ENCODE peak calls at places on chromosomes 13 and 19, in four cellular contexts. One of them, this sample, is unnamed.

GRCh38 chr19:40750035-40750284 is 317 bp downstream of the ACTMAP start:
- DNase-seq in cardiac fibroblast: no peak
- DNase-seq in tibial artery: no peak
- DNase-seq in breast epithelium: no peak
- DNase-seq in this sample: no peak

GRCh38 chr13:38535271-38535670 is 151.6 kb upstream of the FREM2 start:
- DNase-seq in cardiac fibroblast: no peak
- DNase-seq in tibial artery: no peak
- DNase-seq in breast epithelium: no peak
- DNase-seq in this sample: no peak

GRCh38 chr19:49773663-49774305 is 7.0 kb downstream of the AP2A1 start:
- DNase-seq in cardiac fibroblast: no peak
- DNase-seq in tibial artery: no peak
- DNase-seq in breast epithelium: no peak
- DNase-seq in this sample: no peak

GRCh38 chr13:33730147-33730546 is 87.8 kb upstream of the RFC3 start:
- DNase-seq in cardiac fibroblast: no peak
- DNase-seq in tibial artery: no peak
- DNase-seq in breast epithelium: no peak
- DNase-seq in this sample: no peak

GRCh38 chr13:26052136-26052736 is 420 bp upstream of the SHISA2 start:
- DNase-seq in cardiac fibroblast: no peak
- DNase-seq in tibial artery: no peak
- DNase-seq in breast epithelium: no peak
- DNase-seq in this sample: no peak

GRCh38 chr19:10231624-10232228 is 595 bp upstream of the S1PR2 start:
- DNase-seq in cardiac fibroblast: no peak
- DNase-seq in tibial artery: no peak
- DNase-seq in breast epithelium: no peak
- DNase-seq in this sample: no peak

GRCh38 chr19:3857449-3858003 is 11.3 kb downstream of the ZFR2 start:
- DNase-seq in cardiac fibroblast: no peak
- DNase-seq in tibial artery: no peak
- DNase-seq in breast epithelium: no peak
- DNase-seq in this sample: peak

GRCh38 chr19:47271949-47272348 is 2.7 kb upstream of the INAFM1 start:
- DNase-seq in cardiac fibroblast: no peak
- DNase-seq in tibial artery: no peak
- DNase-seq in breast epithelium: no peak
- DNase-seq in this sample: no peak

GRCh38 chr19:41694831-41695635 is 7.0 kb upstream of the CEACAM7 start:
- DNase-seq in cardiac fibroblast: no peak
- DNase-seq in tibial artery: peak
- DNase-seq in breast epithelium: no peak
- DNase-seq in this sample: no peak

GRCh38 chr19:2661615-2662014 is 40.9 kb downstream of the GNG7 start:
- DNase-seq in cardiac fibroblast: peak
- DNase-seq in tibial artery: no peak
- DNase-seq in breast epithelium: no peak
- DNase-seq in this sample: no peak

GRCh38 chr13:88979465-88980180 is 1308.5 kb downstream of the SLITRK5 start:
- DNase-seq in cardiac fibroblast: no peak
- DNase-seq in tibial artery: no peak
- DNase-seq in breast epithelium: no peak
- DNase-seq in this sample: no peak

GRCh38 chr19:50827476-50827875 is 3.9 kb upstream of the KLK1 start:
- DNase-seq in cardiac fibroblast: no peak
- DNase-seq in tibial artery: no peak
- DNase-seq in breast epithelium: no peak
- DNase-seq in this sample: no peak

GRCh38 chr13:56773148-56773547 is 367.6 kb upstream of the PRR20A start:
- DNase-seq in cardiac fibroblast: no peak
- DNase-seq in tibial artery: no peak
- DNase-seq in breast epithelium: no peak
- DNase-seq in this sample: no peak

GRCh38 chr19:45075215-45076028 is 856 bp downstream of the ZNF296 start:
- DNase-seq in cardiac fibroblast: peak
- DNase-seq in tibial artery: peak
- DNase-seq in breast epithelium: peak
- DNase-seq in this sample: no peak
- TF ChIP-seq CTCF in cardiac fibroblast: no peak
- TF ChIP-seq CTCF in tibial artery: no peak
- TF ChIP-seq CTCF in breast epithelium: no peak
- TF ChIP-seq CTCF in this sample: no peak

GRCh38 chr19:1364070-1364719 is 19.5 kb upstream of the NDUFS7 start:
- DNase-seq in cardiac fibroblast: no peak
- DNase-seq in tibial artery: no peak
- DNase-seq in breast epithelium: no peak
- DNase-seq in this sample: no peak

GRCh38 chr19:1362385-1363257 is 21.1 kb upstream of the NDUFS7 start:
- DNase-seq in cardiac fibroblast: no peak
- DNase-seq in tibial artery: no peak
- DNase-seq in breast epithelium: no peak
- DNase-seq in this sample: no peak

GRCh38 chr19:1361601-1362384 is 21.9 kb upstream of the NDUFS7 start:
- DNase-seq in cardiac fibroblast: peak
- DNase-seq in tibial artery: no peak
- DNase-seq in breast epithelium: no peak
- DNase-seq in this sample: no peak

GRCh38 chr19:1365306-1365963 is 18.3 kb upstream of the NDUFS7 start:
- DNase-seq in cardiac fibroblast: no peak
- DNase-seq in tibial artery: no peak
- DNase-seq in breast epithelium: no peak
- DNase-seq in this sample: no peak

DNA sequence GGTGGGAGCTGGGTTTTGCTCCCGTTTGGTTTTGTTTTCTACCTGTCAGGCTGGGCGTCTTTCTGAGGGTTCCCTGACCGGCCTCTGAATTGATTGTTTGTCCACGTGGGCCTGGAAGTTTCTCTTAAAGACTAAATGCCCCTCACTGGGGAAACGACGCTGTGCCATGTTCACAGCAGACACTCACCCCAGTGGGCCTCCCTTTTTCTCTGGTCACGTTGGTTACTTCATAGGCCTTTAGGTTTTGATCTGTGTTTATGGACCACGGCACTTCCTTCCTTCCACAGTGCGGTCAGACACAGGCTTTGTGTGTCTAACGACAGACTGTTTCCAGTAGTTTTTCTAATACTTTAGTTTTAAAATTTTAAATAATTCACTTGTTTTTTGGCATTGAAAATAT is 20.1 kb upstream of the NDUFS7 start:
- DNase-seq in cardiac fibroblast: no peak
- DNase-seq in tibial artery: no peak
- DNase-seq in breast epithelium: no peak
- DNase-seq in this sample: no peak
- H3K4me3 ChIP-seq in cardiac fibroblast: no peak
- H3K4me3 ChIP-seq in tibial artery: no peak
- H3K4me3 ChIP-seq in breast epithelium: no peak
- H3K4me3 ChIP-seq in this sample: no peak

GRCh38 chr19:29118384-29118783 is 94.6 kb downstream of the UQCRFS1 start:
- DNase-seq in cardiac fibroblast: no peak
- DNase-seq in tibial artery: peak
- DNase-seq in breast epithelium: no peak
- DNase-seq in this sample: peak

GRCh38 chr19:29117926-29118325 is 95.0 kb downstream of the UQCRFS1 start:
- DNase-seq in cardiac fibroblast: no peak
- DNase-seq in tibial artery: peak
- DNase-seq in breast epithelium: no peak
- DNase-seq in this sample: no peak

GRCh38 chr19:29121684-29122083 is 91.3 kb downstream of the UQCRFS1 start:
- DNase-seq in cardiac fibroblast: peak
- DNase-seq in tibial artery: peak
- DNase-seq in breast epithelium: no peak
- DNase-seq in this sample: no peak

GRCh38 chr19:29120471-29120870 is 92.5 kb downstream of the UQCRFS1 start:
- DNase-seq in cardiac fibroblast: no peak
- DNase-seq in tibial artery: no peak
- DNase-seq in breast epithelium: no peak
- DNase-seq in this sample: no peak

DNA sequence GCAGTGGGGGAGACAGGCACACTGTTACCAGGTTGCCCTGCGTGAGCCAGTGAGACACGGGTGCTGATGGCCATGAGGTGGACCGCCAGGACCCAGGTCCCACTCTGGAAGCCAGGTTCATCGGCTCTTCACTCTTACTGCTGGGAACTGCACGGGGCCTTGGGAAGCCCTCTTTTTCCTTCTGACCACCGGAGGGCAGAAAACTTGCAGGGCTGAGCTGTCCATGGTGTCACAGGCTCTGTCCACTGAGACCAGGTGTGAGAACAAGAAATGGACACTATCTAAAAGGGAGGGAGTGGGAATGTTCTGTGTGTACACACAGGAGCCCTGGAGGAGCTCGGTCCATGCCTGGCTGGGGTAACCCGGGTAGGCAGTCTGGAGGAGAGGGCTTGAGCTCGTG is 93.4 kb downstream of the UQCRFS1 start:
- DNase-seq in cardiac fibroblast: no peak
- DNase-seq in tibial artery: peak
- DNase-seq in breast epithelium: no peak
- DNase-seq in this sample: no peak
- TF ChIP-seq CTCF in cardiac fibroblast: no peak
- TF ChIP-seq CTCF in tibial artery: no peak
- TF ChIP-seq CTCF in breast epithelium: no peak
- TF ChIP-seq CTCF in this sample: peak

GRCh38 chr13:107374038-107374437 is 806.1 kb upstream of the ARGLU1 start:
- DNase-seq in cardiac fibroblast: no peak
- DNase-seq in tibial artery: no peak
- DNase-seq in breast epithelium: no peak
- DNase-seq in this sample: no peak
- H3K4me3 ChIP-seq in cardiac fibroblast: no peak
- H3K4me3 ChIP-seq in tibial artery: no peak
- H3K4me3 ChIP-seq in breast epithelium: no peak
- H3K4me3 ChIP-seq in this sample: no peak

DNA sequence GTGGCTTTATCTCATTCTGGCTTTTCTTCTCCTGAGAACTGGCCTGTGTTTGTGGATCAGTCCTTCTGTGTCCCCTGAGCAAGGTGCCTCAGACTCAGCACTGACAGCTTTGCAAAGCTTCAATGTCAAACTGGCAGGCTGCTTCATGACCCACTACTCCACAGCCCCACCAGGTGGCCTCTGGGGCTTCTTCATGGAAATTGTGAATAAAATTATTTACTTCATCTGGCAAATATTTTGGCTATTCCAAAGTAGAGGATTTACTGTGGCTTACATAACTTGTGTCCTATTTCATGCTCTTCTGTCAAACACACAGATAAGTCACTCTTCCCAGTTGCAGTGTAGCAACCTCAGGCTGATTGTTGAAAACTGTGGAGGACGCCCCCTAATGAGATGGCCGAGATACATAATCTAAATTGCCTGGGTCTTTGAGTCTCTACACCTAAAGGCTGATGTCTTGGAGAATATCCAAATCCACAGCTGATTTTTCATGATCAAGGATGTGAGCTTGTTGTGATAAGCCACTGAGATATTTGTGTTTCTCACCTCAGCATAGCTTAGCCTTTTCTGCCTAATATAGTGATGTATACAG is 721.9 kb upstream of the SLC10A2 start:
- DNase-seq in cardiac fibroblast: no peak
- DNase-seq in tibial artery: no peak
- DNase-seq in breast epithelium: no peak
- DNase-seq in this sample: no peak
- TF ChIP-seq CTCF in cardiac fibroblast: peak
- TF ChIP-seq CTCF in tibial artery: no peak
- TF ChIP-seq CTCF in breast epithelium: no peak
- TF ChIP-seq CTCF in this sample: peak

GRCh38 chr19:7595466-7596133 is at the start of gene CAMSAP3:
- DNase-seq in cardiac fibroblast: no peak
- DNase-seq in tibial artery: no peak
- DNase-seq in breast epithelium: no peak
- DNase-seq in this sample: no peak
- H3K4me3 ChIP-seq in cardiac fibroblast: no peak
- H3K4me3 ChIP-seq in tibial artery: peak
- H3K4me3 ChIP-seq in breast epithelium: peak
- H3K4me3 ChIP-seq in this sample: peak

GRCh38 chr19:1467512-1468273 is 11.3 kb downstream of the C19orf25 start:
- DNase-seq in cardiac fibroblast: no peak
- DNase-seq in tibial artery: no peak
- DNase-seq in breast epithelium: no peak
- DNase-seq in this sample: no peak

GRCh38 chr19:1466018-1466460 is 13.0 kb downstream of the C19orf25 start:
- DNase-seq in cardiac fibroblast: no peak
- DNase-seq in tibial artery: no peak
- DNase-seq in breast epithelium: no peak
- DNase-seq in this sample: no peak

GRCh38 chr19:1466461-1467227 is 12.4 kb downstream of the C19orf25 start:
- DNase-seq in cardiac fibroblast: no peak
- DNase-seq in tibial artery: no peak
- DNase-seq in breast epithelium: no peak
- DNase-seq in this sample: no peak

GRCh38 chr19:1467228-1467511 is 11.8 kb downstream of the C19orf25 start:
- DNase-seq in cardiac fibroblast: no peak
- DNase-seq in tibial artery: no peak
- DNase-seq in breast epithelium: no peak
- DNase-seq in this sample: no peak

DNA sequence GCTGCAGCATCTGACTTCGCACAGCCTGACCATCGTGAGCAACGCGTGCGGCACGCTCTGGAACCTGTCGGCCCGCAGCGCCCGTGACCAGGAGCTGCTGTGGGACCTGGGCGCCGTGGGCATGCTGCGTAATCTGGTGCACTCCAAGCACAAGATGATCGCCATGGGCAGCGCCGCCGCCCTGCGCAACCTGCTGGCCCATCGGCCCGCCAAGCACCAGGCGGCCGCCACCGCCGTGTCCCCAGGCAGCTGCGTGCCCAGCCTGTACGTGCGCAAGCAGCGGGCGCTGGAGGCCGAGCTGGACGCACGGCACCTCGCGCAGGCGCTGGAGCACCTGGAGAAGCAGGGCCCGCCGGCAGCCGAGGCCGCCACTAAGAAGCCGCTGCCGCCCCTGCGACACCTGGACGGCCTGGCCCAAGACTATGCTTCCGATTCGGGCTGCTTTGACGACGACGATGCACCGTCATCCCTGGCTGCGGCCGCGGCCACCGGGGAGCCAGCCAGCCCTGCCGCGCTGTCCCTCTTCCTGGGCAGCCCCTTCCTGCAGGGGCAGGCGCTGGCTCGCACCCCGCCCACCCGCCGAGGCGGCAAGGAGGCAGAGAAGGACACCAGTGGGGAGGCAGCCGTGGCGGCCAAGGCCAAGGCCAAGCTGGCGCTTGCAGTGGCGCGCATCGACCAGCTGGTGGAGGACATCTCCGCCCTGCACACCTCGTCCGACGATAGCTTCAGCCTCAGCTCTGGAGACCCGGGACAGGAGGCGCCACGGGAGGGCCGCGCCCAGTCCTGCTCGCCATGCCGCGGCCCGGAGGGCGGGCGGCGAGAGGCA is 13.6 kb downstream of the C19orf25 start:
- DNase-seq in cardiac fibroblast: peak
- DNase-seq in tibial artery: no peak
- DNase-seq in breast epithelium: no peak
- DNase-seq in this sample: no peak
- TF ChIP-seq CTCF in cardiac fibroblast: peak
- TF ChIP-seq CTCF in tibial artery: peak
- TF ChIP-seq CTCF in breast epithelium: peak
- TF ChIP-seq CTCF in this sample: peak